ENCODE peak calls at places on chromosome 22, in seven cellular contexts. One of them, this sample, is unnamed.
A peak's percentile ranks its signal among the peaks of the same experiment; 100 is the strongest.

GRCh38 chr22:23681026-23681809 is 9.6 kb upstream of the RGL4 start:
- DNase-seq in stimulated activated CD4-positive, alpha-beta T cell treated with anti-CD3 and anti-CD28 coated beads, Interleukin-12 subunit alpha, Interleukin-12 subunit beta, amount 100 ng/mL, for 24 hours: no peak
- DNase-seq in naive thymus-derived CD4-positive, alpha-beta T cell: no peak
- DNase-seq in activated naive CD4-positive, alpha-beta T cell: no peak
- DNase-seq in RWPE1: no peak
- DNase-seq in stomach: peak; percentile 9
- DNase-seq in AG10803: no peak
- DNase-seq in this sample: no peak

GRCh38 chr22:17920145-17920605 is 104.2 kb downstream of the MICAL3 start:
- DNase-seq in stimulated activated CD4-positive, alpha-beta T cell treated with anti-CD3 and anti-CD28 coated beads, Interleukin-12 subunit alpha, Interleukin-12 subunit beta, amount 100 ng/mL, for 24 hours: no peak
- DNase-seq in naive thymus-derived CD4-positive, alpha-beta T cell: no peak
- DNase-seq in activated naive CD4-positive, alpha-beta T cell: no peak
- DNase-seq in RWPE1: peak; percentile 58
- DNase-seq in stomach: peak; percentile 57
- DNase-seq in AG10803: no peak
- DNase-seq in this sample: peak; percentile 67

GRCh38 chr22:46043339-46043738 is 66.4 kb upstream of the WNT7B start:
- DNase-seq in stimulated activated CD4-positive, alpha-beta T cell treated with anti-CD3 and anti-CD28 coated beads, Interleukin-12 subunit alpha, Interleukin-12 subunit beta, amount 100 ng/mL, for 24 hours: no peak
- DNase-seq in naive thymus-derived CD4-positive, alpha-beta T cell: no peak
- DNase-seq in activated naive CD4-positive, alpha-beta T cell: no peak
- DNase-seq in RWPE1: no peak
- DNase-seq in stomach: peak; percentile 24
- DNase-seq in AG10803: no peak
- DNase-seq in this sample: no peak

GRCh38 chr22:50247748-50248147 is 2.9 kb upstream of the TUBGCP6 start:
- DNase-seq in stimulated activated CD4-positive, alpha-beta T cell treated with anti-CD3 and anti-CD28 coated beads, Interleukin-12 subunit alpha, Interleukin-12 subunit beta, amount 100 ng/mL, for 24 hours: no peak
- DNase-seq in naive thymus-derived CD4-positive, alpha-beta T cell: no peak
- DNase-seq in activated naive CD4-positive, alpha-beta T cell: no peak
- DNase-seq in RWPE1: peak; percentile 59
- DNase-seq in stomach: peak; percentile 78
- DNase-seq in AG10803: peak; percentile 50
- DNase-seq in this sample: peak; percentile 65

GRCh38 chr22:18056161-18056666 is 21.6 kb upstream of the PEX26 start:
- DNase-seq in stimulated activated CD4-positive, alpha-beta T cell treated with anti-CD3 and anti-CD28 coated beads, Interleukin-12 subunit alpha, Interleukin-12 subunit beta, amount 100 ng/mL, for 24 hours: no peak
- DNase-seq in naive thymus-derived CD4-positive, alpha-beta T cell: no peak
- DNase-seq in activated naive CD4-positive, alpha-beta T cell: no peak
- DNase-seq in RWPE1: no peak
- DNase-seq in stomach: no peak
- DNase-seq in AG10803: peak; percentile 84
- DNase-seq in this sample: no peak

GRCh38 chr22:41904450-41905410 is 10.1 kb downstream of the SHISA8 start:
- DNase-seq in stimulated activated CD4-positive, alpha-beta T cell treated with anti-CD3 and anti-CD28 coated beads, Interleukin-12 subunit alpha, Interleukin-12 subunit beta, amount 100 ng/mL, for 24 hours: no peak
- DNase-seq in naive thymus-derived CD4-positive, alpha-beta T cell: no peak
- DNase-seq in activated naive CD4-positive, alpha-beta T cell: no peak
- DNase-seq in RWPE1: no peak
- DNase-seq in stomach: no peak
- DNase-seq in AG10803: no peak
- DNase-seq in this sample: no peak

GRCh38 chr22:17084554-17085276 is at the start of gene IL17RA:
- DNase-seq in stimulated activated CD4-positive, alpha-beta T cell treated with anti-CD3 and anti-CD28 coated beads, Interleukin-12 subunit alpha, Interleukin-12 subunit beta, amount 100 ng/mL, for 24 hours: peak; percentile 84
- DNase-seq in naive thymus-derived CD4-positive, alpha-beta T cell: peak; percentile 90
- DNase-seq in activated naive CD4-positive, alpha-beta T cell: peak; percentile 76
- DNase-seq in RWPE1: peak; percentile 80
- DNase-seq in stomach: peak; percentile 94
- DNase-seq in AG10803: peak; percentile 85
- DNase-seq in this sample: peak; percentile 91

GRCh38 chr22:50656122-50657070 is 16.2 kb upstream of the SHANK3 start:
- DNase-seq in stimulated activated CD4-positive, alpha-beta T cell treated with anti-CD3 and anti-CD28 coated beads, Interleukin-12 subunit alpha, Interleukin-12 subunit beta, amount 100 ng/mL, for 24 hours: no peak
- DNase-seq in naive thymus-derived CD4-positive, alpha-beta T cell: no peak
- DNase-seq in activated naive CD4-positive, alpha-beta T cell: no peak
- DNase-seq in RWPE1: peak; percentile 13
- DNase-seq in stomach: no peak
- DNase-seq in AG10803: peak; percentile 55
- DNase-seq in this sample: no peak

GRCh38 chr22:21837184-21837979 is 30.1 kb downstream of the MAPK1 start:
- DNase-seq in stimulated activated CD4-positive, alpha-beta T cell treated with anti-CD3 and anti-CD28 coated beads, Interleukin-12 subunit alpha, Interleukin-12 subunit beta, amount 100 ng/mL, for 24 hours: no peak
- DNase-seq in naive thymus-derived CD4-positive, alpha-beta T cell: no peak
- DNase-seq in activated naive CD4-positive, alpha-beta T cell: no peak
- DNase-seq in RWPE1: peak; percentile 51
- DNase-seq in stomach: no peak
- DNase-seq in AG10803: peak; percentile 82
- DNase-seq in this sample: no peak

GRCh38 chr22:46783721-46784120 is 21.3 kb downstream of the TBC1D22A start:
- DNase-seq in stimulated activated CD4-positive, alpha-beta T cell treated with anti-CD3 and anti-CD28 coated beads, Interleukin-12 subunit alpha, Interleukin-12 subunit beta, amount 100 ng/mL, for 24 hours: no peak
- DNase-seq in naive thymus-derived CD4-positive, alpha-beta T cell: no peak
- DNase-seq in activated naive CD4-positive, alpha-beta T cell: no peak
- DNase-seq in RWPE1: no peak
- DNase-seq in stomach: no peak
- DNase-seq in AG10803: peak; percentile 66
- DNase-seq in this sample: no peak

GRCh38 chr22:47090591-47091240 is 328.3 kb downstream of the TBC1D22A start:
- DNase-seq in stimulated activated CD4-positive, alpha-beta T cell treated with anti-CD3 and anti-CD28 coated beads, Interleukin-12 subunit alpha, Interleukin-12 subunit beta, amount 100 ng/mL, for 24 hours: no peak
- DNase-seq in naive thymus-derived CD4-positive, alpha-beta T cell: peak; percentile 42
- DNase-seq in activated naive CD4-positive, alpha-beta T cell: no peak
- DNase-seq in RWPE1: no peak
- DNase-seq in stomach: no peak
- DNase-seq in AG10803: peak; percentile 74
- DNase-seq in this sample: no peak

GRCh38 chr22:48223488-48224190 is 1461.2 kb downstream of the TBC1D22A start:
- DNase-seq in stimulated activated CD4-positive, alpha-beta T cell treated with anti-CD3 and anti-CD28 coated beads, Interleukin-12 subunit alpha, Interleukin-12 subunit beta, amount 100 ng/mL, for 24 hours: no peak
- DNase-seq in naive thymus-derived CD4-positive, alpha-beta T cell: no peak
- DNase-seq in activated naive CD4-positive, alpha-beta T cell: no peak
- DNase-seq in RWPE1: no peak
- DNase-seq in stomach: no peak
- DNase-seq in AG10803: no peak
- DNase-seq in this sample: no peak